ENCODE peak calls at places on chromosomes 6 and 20, in nine cellular contexts. K, J, G, C, N, S, U, X and Q are unnamed samples. For H3K27me3 and H3K36me3, the result is how much of the 10 kb centered on the place peaks cover.

GRCh38 chr6:122692175-122692598 is 82.0 kb downstream of the PKIB start:
- DNase-seq in G (no peak), J (no peak), C (no peak), N (no peak), U (no peak), K (no peak), S (no peak), X (no peak), Q (peak)

GRCh38 chr6:104700371-104701185 is 159.1 kb downstream of the HACE1 start:
- DNase-seq in X (no peak), N (no peak), J (no peak), S (no peak), U (no peak), K (no peak), G (no peak), C (no peak), Q (no peak)

GRCh38 chr20:53767206-53767924 is 173.7 kb upstream of the ZNF217 start:
- DNase-seq in J (no peak), K (no peak), C (no peak), X (no peak), S (no peak), U (peak), G (no peak), N (no peak), Q (no peak)

GRCh38 chr20:40286991-40287531 is 402.0 kb downstream of the MAFB start:
- DNase-seq in S (peak), N (peak), J (peak), U (peak), K (no peak), C (peak), G (peak), X (peak), Q (no peak)

GRCh38 chr20:17732907-17733521 is 33.2 kb downstream of the BANF2 start:
- DNase-seq in X (no peak), U (no peak), J (no peak), S (no peak), K (no peak), C (no peak), N (no peak), G (no peak), Q (no peak)

GRCh38 chr6:165659945-165660862 is 2.8 kb downstream of the PDE10A start:
- DNase-seq in X (peak), U (no peak), J (no peak), N (peak), S (no peak), G (no peak), K (no peak), C (no peak), Q (peak)

GRCh38 chr6:113362542-113363430 is 494.4 kb upstream of the MARCKS start:
- DNase-seq in X (peak), G (peak), K (no peak), N (no peak), C (no peak), J (no peak), S (no peak), U (no peak), Q (no peak)

GRCh38 chr6:17703256-17703694 is 3.5 kb downstream of the NUP153 start:
- DNase-seq in S (no peak), U (peak), N (no peak), C (no peak), G (peak), X (peak), J (no peak), K (no peak), Q (no peak)

GRCh38 chr6:34671801-34672656 is 24.5 kb downstream of the ILRUN start:
- DNase-seq in X (peak), U (peak), J (no peak), K (peak), G (peak), C (no peak), N (no peak), S (no peak), Q (no peak)

GRCh38 chr20:24745206-24745605 is 203.9 kb upstream of the CST7 start:
- DNase-seq in S (no peak), G (no peak), K (no peak), N (no peak), X (no peak), U (no peak), J (no peak), C (no peak), Q (no peak)

GRCh38 chr6:53746442-53747103 is 48.2 kb upstream of the LRRC1 start:
- DNase-seq in G (peak), X (no peak), N (no peak), U (no peak), S (no peak), C (no peak), J (peak), K (no peak), Q (peak)

GRCh38 chr20:46646659-46647380 is 4.4 kb downstream of the SLC13A3 start:
- DNase-seq in X (no peak), S (no peak), J (no peak), N (no peak), G (no peak), C (no peak), K (no peak), U (no peak), Q (no peak)

GRCh38 chr20:301886-302848 is 4.8 kb downstream of the ZCCHC3 start:
- DNase-seq in U (no peak), N (no peak), C (peak), S (no peak), X (no peak), K (no peak), J (no peak), G (no peak), Q (no peak)

GRCh38 chr6:11492444-11493300 is 44.9 kb upstream of the TMEM170B start:
- DNase-seq in X (peak), J (no peak), G (no peak), S (no peak), C (no peak), N (no peak), U (no peak), K (no peak), Q (no peak)

GRCh38 chr6:67121115-67121514 is 1414.1 kb upstream of the EYS start:
- DNase-seq in N (no peak), J (no peak), X (no peak), G (no peak), U (no peak), S (no peak), C (no peak), K (no peak), Q (no peak)

GRCh38 chr6:167130712-167131684 is 8.1 kb downstream of the CCR6 start:
- DNase-seq in X (no peak), N (no peak), S (peak), K (no peak), J (no peak), U (no peak), C (no peak), G (peak), Q (no peak)

GRCh38 chr6:21241231-21242130 is 352.1 kb upstream of the SOX4 start:
- DNase-seq in X (no peak), U (no peak), S (no peak), G (no peak), K (no peak), C (no peak), N (peak), J (no peak), Q (no peak)

GRCh38 chr20:64055893-64056638 is 6.6 kb upstream of the SOX18 start:
- DNase-seq in S (no peak), G (no peak), K (no peak), J (no peak), C (no peak), X (peak), N (peak), U (no peak), Q (peak)

GRCh38 chr6:138999949-139000725 is 12.1 kb upstream of the REPS1 start:
- DNase-seq in K (no peak), J (no peak), U (no peak), G (no peak), X (peak), S (no peak), C (no peak), N (no peak), Q (no peak)

GRCh38 chr6:165443462-165443861 is 134.1 kb upstream of the C6orf118 start:
- DNase-seq in G (no peak), J (no peak), N (no peak), S (no peak), U (no peak), X (no peak), C (no peak), K (no peak), Q (no peak)

GRCh38 chr6:8180327-8181161 is 78.2 kb upstream of the EEF1E1 start:
- DNase-seq in S (no peak), U (no peak), G (peak), N (no peak), X (peak), C (no peak), K (no peak), J (no peak), Q (peak)

GRCh38 chr6:170290306-170291128 is at the start of gene DLL1:
- DNase-seq in N (peak), C (no peak), G (peak), U (no peak), S (no peak), J (peak), X (peak), K (peak), Q (peak)

GRCh38 chr6:143765422-143766184 is 77.5 kb upstream of the LTV1 start:
- DNase-seq in N (no peak), K (no peak), C (no peak), S (no peak), J (no peak), G (no peak), U (no peak), X (no peak), Q (no peak)

GRCh38 chr6:32843321-32843978 is 397 bp downstream of the PSMB8 start:
- DNase-seq in S (no peak), N (no peak), K (no peak), U (peak), J (peak), C (no peak), G (no peak), X (no peak), Q (peak)

GRCh38 chr6:156347251-156348049 is 429.7 kb upstream of the ARID1B start:
- DNase-seq in J (no peak), X (no peak), U (no peak), G (peak), S (no peak), C (no peak), N (no peak), K (no peak), Q (no peak)

GRCh38 chr20:25695532-25696383 is 895 bp downstream of the ZNF337 start:
- DNase-seq in G (no peak), S (no peak), K (no peak), U (peak), C (no peak), J (no peak), N (no peak), X (no peak), Q (peak)

GRCh38 chr6:17584241-17584803 is 15.8 kb upstream of the FAM8A1 start:
- DNase-seq in K (no peak), C (no peak), N (peak), U (peak), G (peak), X (peak), J (peak), S (no peak), Q (peak)

GRCh38 chr6:108078191-108078590 is 3.6 kb upstream of the OSTM1 start:
- DNase-seq in U (no peak), J (no peak), S (no peak), K (no peak), G (no peak), C (no peak), X (no peak), N (no peak), Q (no peak)

GRCh38 chr6:88532241-88532860 is 366.2 kb upstream of the CNR1 start:
- DNase-seq in N (no peak), X (no peak), J (no peak), C (no peak), S (no peak), G (no peak), U (no peak), K (no peak), Q (no peak)

GRCh38 chr20:2795451-2795850 is 5.0 kb downstream of the CPXM1 start:
- DNase-seq in U (no peak), J (no peak), X (no peak), G (no peak), K (no peak), S (no peak), N (no peak), C (no peak), Q (no peak)

GRCh38 chr20:2796011-2796660 is 4.3 kb downstream of the CPXM1 start:
- DNase-seq in N (no peak), C (no peak), X (no peak), G (no peak), S (no peak), J (no peak), K (no peak), U (no peak), Q (no peak)

GRCh38 chr20:2794202-2794748 is 6.2 kb downstream of the CPXM1 start:
- DNase-seq in C (no peak), U (no peak), X (no peak), G (no peak), K (no peak), J (no peak), N (no peak), S (no peak), Q (no peak)

GRCh38 chr20:2794866-2795447 is 5.5 kb downstream of the CPXM1 start:
- DNase-seq in G (no peak), K (no peak), C (no peak), X (no peak), U (no peak), N (no peak), S (no peak), J (no peak), Q (no peak)

DNA sequence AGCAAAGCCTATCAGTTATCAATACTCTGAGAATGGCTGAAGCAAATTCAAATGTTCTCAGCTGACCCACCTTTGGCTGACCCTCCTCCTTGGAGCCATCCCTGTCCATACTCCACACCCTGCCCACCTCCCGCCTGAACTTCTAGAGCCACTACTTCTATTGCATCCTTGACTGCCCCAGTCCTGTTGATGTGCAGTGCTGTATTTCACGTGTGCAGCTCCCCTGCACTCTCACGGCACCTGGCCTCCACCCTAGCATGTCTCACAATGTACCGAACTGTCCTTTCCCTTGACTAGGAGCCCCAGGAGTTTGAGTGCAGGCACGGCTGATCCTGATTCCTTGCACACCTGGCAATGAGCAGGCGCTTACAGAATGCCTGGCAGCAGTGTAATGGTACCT is 7.0 kb downstream of the CPXM1 start:
- DNase-seq in C (no peak), X (no peak), N (no peak), U (no peak), G (no peak), S (no peak), J (no peak), K (no peak), Q (no peak)
- H3K27me3 ChIP-seq in C (under half), X (under half), N (under half), U (under half), G (under half), S (under half), J (under half), K (under half), Q (under half)

GRCh38 chr20:15905661-15906060 is 667.6 kb downstream of the KIF16B start:
- DNase-seq in S (no peak), K (no peak), N (no peak), U (no peak), C (no peak), G (no peak), X (no peak), J (no peak), Q (no peak)
- H3K36me3 ChIP-seq in S (under half), K (under half), N (under half), U (under half), C (under half), G (under half), X (under half), J (under half), Q (under half)

GRCh38 chr6:146885708-146886457 is 287.1 kb downstream of the ADGB start:
- DNase-seq in U (no peak), S (no peak), G (no peak), N (no peak), X (no peak), K (no peak), J (no peak), C (no peak), Q (no peak)
- H3K27me3 ChIP-seq in U (under half), S (under half), G (under half), N (under half), X (under half), K (under half), J (under half), C (under half), Q (under half)

DNA sequence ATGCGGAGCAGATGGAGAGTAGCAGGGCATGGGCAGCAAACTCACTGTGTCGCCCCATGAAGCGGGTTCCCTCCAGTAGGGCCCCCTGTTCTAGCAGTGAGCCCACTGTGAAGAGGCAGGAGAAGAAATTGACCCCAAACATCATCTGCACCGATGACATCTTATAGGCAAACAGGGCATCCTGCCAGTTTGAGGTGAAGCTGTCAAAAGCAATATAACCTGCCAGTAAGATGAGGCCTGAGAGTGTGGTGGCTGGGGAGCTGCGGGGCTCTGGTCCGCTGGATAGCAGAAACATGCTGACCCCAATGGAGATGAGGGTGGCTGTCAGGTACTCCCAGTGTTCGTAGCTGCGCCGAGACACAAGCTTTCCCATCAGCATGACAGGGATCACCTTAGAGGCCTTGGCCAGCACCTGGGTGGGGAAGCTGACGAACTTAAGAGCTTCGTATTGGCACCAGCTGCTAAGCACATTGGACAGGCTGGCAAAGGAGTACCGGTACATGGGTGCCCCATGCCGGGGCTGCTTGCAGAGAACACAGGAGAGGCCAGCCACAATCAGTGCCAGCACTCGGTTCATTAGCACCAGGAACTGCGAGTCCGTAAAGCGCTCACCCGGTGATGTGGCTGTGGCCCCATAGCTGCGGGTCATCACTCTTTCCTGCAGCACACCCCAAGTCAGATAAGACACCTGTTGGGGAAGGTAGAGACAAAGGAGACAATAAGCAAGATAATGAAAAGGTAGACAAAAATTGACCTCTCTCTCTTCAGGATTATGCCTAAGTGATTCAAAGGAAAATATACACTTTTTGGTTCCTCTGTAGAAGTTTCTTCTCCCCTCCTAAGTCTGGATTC is 2.1 kb downstream of the SLC35B2 start:
- DNase-seq in N (no peak), K (no peak), X (no peak), J (no peak), S (no peak), U (no peak), G (no peak), C (no peak), Q (peak)
- H3K36me3 ChIP-seq in N (half or more), K (under half), X (half or more), J (under half), S (under half), U (under half), G (under half), C (half or more), Q (half or more)

GRCh38 chr20:59157961-59158541 is 5.6 kb upstream of the ZNF831 start:
- DNase-seq in C (no peak), S (no peak), X (no peak), G (no peak), K (no peak), J (no peak), U (no peak), N (no peak), Q (no peak)

GRCh38 chr20:59159091-59159821 is 4.4 kb upstream of the ZNF831 start:
- DNase-seq in J (no peak), N (no peak), G (no peak), K (peak), X (no peak), C (no peak), U (no peak), S (no peak), Q (peak)

GRCh38 chr20:59159822-59160740 is 3.5 kb upstream of the ZNF831 start:
- DNase-seq in N (no peak), G (peak), J (no peak), U (peak), K (no peak), C (no peak), S (no peak), X (no peak), Q (no peak)

GRCh38 chr20:59157064-59157463 is 6.6 kb upstream of the ZNF831 start:
- DNase-seq in U (no peak), C (no peak), N (no peak), G (no peak), K (no peak), J (no peak), X (no peak), S (no peak), Q (no peak)

GRCh38 chr20:59158673-59159072 is 4.9 kb upstream of the ZNF831 start:
- DNase-seq in S (no peak), K (no peak), U (no peak), G (no peak), N (no peak), C (no peak), X (no peak), J (no peak), Q (no peak)
- H3K27me3 ChIP-seq in S (under half), K (under half), U (under half), G (under half), N (under half), C (under half), X (under half), J (under half), Q (under half)